ENCODE peak calls at places on chromosomes 4 and X, in nine cellular contexts. F is nucleus accumbens; H is NCI-H748 treated with DMSO at 0.1 percent for 48 hours; X is left lung; M is fibroblast of the conjunctiva; P is stimulated activated CD4-positive, alpha-beta T cell treated with anti-CD3 and anti-CD28 coated beads, Interleukin-1b, Interleukin-23, amount 100 ng/mL, for 24 hours; C is T-helper 2 cell; R is hepatocyte; Z is B cell. A is an unnamed sample.
A peak's percentile ranks its signal among the peaks of the same experiment; 100 is the strongest.

GRCh38 chrX:19177710-19178109 is 55.4 kb upstream of the ADGRG2 start:
- DNase-seq in F (no peak), H (no peak), X (no peak), M (no peak), P (no peak), C (no peak), R (no peak), Z (no peak), A (no peak)

GRCh38 chr4:65510976-65511375 is 159.3 kb downstream of the EPHA5 start:
- DNase-seq in F (no peak), H (no peak), X (no peak), M (peak; percentile 14), P (no peak), C (no peak), R (no peak), Z (no peak), A (no peak)

GRCh38 chr4:148203056-148203898 is 238.9 kb downstream of the NR3C2 start:
- DNase-seq in F (no peak), H (peak; percentile 9), X (no peak), M (no peak), P (no peak), C (no peak), R (peak; percentile 46), Z (no peak), A (peak; percentile 57)

GRCh38 chr4:52959545-52959944 is 97.4 kb downstream of the RASL11B start:
- DNase-seq in F (no peak), H (no peak), X (no peak), M (peak; percentile 85), P (no peak), C (no peak), R (no peak), Z (no peak), A (no peak)

GRCh38 chr4:3634281-3635089 is 102.3 kb upstream of the LRPAP1 start:
- DNase-seq in F (no peak), H (no peak), X (no peak), M (no peak), P (no peak), C (no peak), R (no peak), Z (no peak), A (no peak)

GRCh38 chr4:38529189-38530115 is 134.5 kb upstream of the KLF3 start:
- DNase-seq in F (no peak), H (peak; percentile 78), X (peak; percentile 65), M (no peak), P (peak; percentile 28), C (peak; percentile 95), R (no peak), Z (no peak), A (no peak)

GRCh38 chrX:13990126-13990525 is 39.6 kb downstream of the GEMIN8 start:
- DNase-seq in F (no peak), H (no peak), X (no peak), M (no peak), P (no peak), C (no peak), R (no peak), Z (no peak), A (no peak)

GRCh38 chr4:103934178-103934789 is 214.5 kb upstream of the TACR3 start:
- DNase-seq in F (no peak), H (peak; percentile 45), X (no peak), M (peak; percentile 34), P (no peak), C (peak; percentile 27), R (peak; percentile 78), Z (no peak), A (no peak)

GRCh38 chrX:47243351-47243750 is 10.5 kb downstream of the USP11 start:
- DNase-seq in F (no peak), H (no peak), X (no peak), M (no peak), P (no peak), C (no peak), R (no peak), Z (no peak), A (no peak)

GRCh38 chr4:69038582-69038981 is 57.7 kb upstream of the UGT2B7 start:
- DNase-seq in F (no peak), H (no peak), X (no peak), M (no peak), P (no peak), C (no peak), R (no peak), Z (no peak), A (no peak)

GRCh38 chr4:184118516-184118915 is 99.2 kb downstream of the ENPP6 start:
- DNase-seq in F (no peak), H (no peak), X (no peak), M (no peak), P (no peak), C (no peak), R (no peak), Z (no peak), A (no peak)

GRCh38 chr4:106809083-106809482 is 227.0 kb downstream of the DKK2 start:
- DNase-seq in F (no peak), H (peak; percentile 0), X (no peak), M (peak; percentile 39), P (no peak), C (peak; percentile 3), R (peak; percentile 49), Z (no peak), A (no peak)

GRCh38 chrX:26783512-26784225 is 567.7 kb downstream of the MAGEB5 start:
- DNase-seq in F (no peak), H (peak; percentile 17), X (no peak), M (peak; percentile 35), P (no peak), C (peak; percentile 20), R (peak; percentile 50), Z (no peak), A (no peak)

GRCh38 chr4:1012031-1012739 is 759 bp downstream of the FGFRL1 start:
- DNase-seq in F (no peak), H (no peak), X (no peak), M (no peak), P (peak; percentile 12), C (peak; percentile 28), R (peak; percentile 70), Z (no peak), A (no peak)

GRCh38 chrX:69362889-69363288 is 141.2 kb upstream of the NALF2 start:
- DNase-seq in F (no peak), H (no peak), X (no peak), M (peak; percentile 50), P (no peak), C (no peak), R (peak; percentile 47), Z (no peak), A (no peak)

GRCh38 chrX:85244411-85245210 is 820 bp downstream of the ZNF711 start:
- DNase-seq in F (no peak), H (peak; percentile 56), X (no peak), M (no peak), P (peak; percentile 0), C (peak; percentile 2), R (peak; percentile 29), Z (no peak), A (no peak)

GRCh38 chr4:173448103-173448502 is 49.2 kb upstream of the SCRG1 start:
- DNase-seq in F (peak; percentile 10), H (peak; percentile 13), X (no peak), M (no peak), P (no peak), C (no peak), R (no peak), Z (no peak), A (peak; percentile 24)

GRCh38 chr4:105457997-105458396 is 15.9 kb downstream of the PPA2 start:
- DNase-seq in F (no peak), H (no peak), X (no peak), M (no peak), P (no peak), C (no peak), R (no peak), Z (no peak), A (no peak)

GRCh38 chrX:152658302-152658701 is 20.6 kb downstream of the GABRQ start:
- DNase-seq in F (no peak), H (no peak), X (no peak), M (no peak), P (no peak), C (no peak), R (no peak), Z (no peak), A (no peak)

GRCh38 chr4:133588306-133588705 is 439.2 kb downstream of the PCDH10 start:
- DNase-seq in F (no peak), H (no peak), X (no peak), M (no peak), P (no peak), C (no peak), R (no peak), Z (no peak), A (no peak)

GRCh38 chr4:13947921-13948320 is 320.4 kb upstream of the BOD1L1 start:
- DNase-seq in F (no peak), H (no peak), X (no peak), M (no peak), P (no peak), C (no peak), R (no peak), Z (no peak), A (no peak)

GRCh38 chr4:99635601-99636000 is 22.0 kb downstream of the C4orf54 start:
- DNase-seq in F (no peak), H (no peak), X (no peak), M (no peak), P (no peak), C (no peak), R (no peak), Z (no peak), A (no peak)

GRCh38 chr4:110260299-110260698 is 61.9 kb upstream of the ELOVL6 start:
- DNase-seq in F (no peak), H (no peak), X (no peak), M (no peak), P (no peak), C (no peak), R (no peak), Z (no peak), A (no peak)

A was measured in anterior cingulate cortex.